ENCODE peak calls at places on chromosomes 4 and X, in six cellular contexts. One of them, this sample, is unnamed. For H3K36me3 and H3K27me3, the result is how much of the 10 kb centered on the place peaks cover.

GRCh38 chr4:87669373-87669772 is 19.3 kb downstream of the DMP1 start:
- DNase-seq in CD8-positive, alpha-beta T cell: no peak
- DNase-seq in heart right ventricle: no peak
- DNase-seq in mammary epithelial cell: no peak
- DNase-seq in psoas muscle: no peak
- DNase-seq in thyroid gland: no peak
- DNase-seq in this sample: no peak

GRCh38 chrX:132480581-132481203 is 8.1 kb downstream of the MBNL3 start:
- DNase-seq in CD8-positive, alpha-beta T cell: peak
- DNase-seq in heart right ventricle: peak
- DNase-seq in mammary epithelial cell: peak
- DNase-seq in psoas muscle: peak
- DNase-seq in thyroid gland: peak
- DNase-seq in this sample: no peak

GRCh38 chr4:39312821-39313220 is 53.3 kb downstream of the RFC1 start:
- DNase-seq in CD8-positive, alpha-beta T cell: no peak
- DNase-seq in heart right ventricle: no peak
- DNase-seq in mammary epithelial cell: no peak
- DNase-seq in psoas muscle: no peak
- DNase-seq in thyroid gland: no peak
- DNase-seq in this sample: no peak

GRCh38 chr4:2281575-2282343 is 19.9 kb upstream of the MXD4 start:
- DNase-seq in CD8-positive, alpha-beta T cell: peak
- DNase-seq in heart right ventricle: no peak
- DNase-seq in mammary epithelial cell: no peak
- DNase-seq in psoas muscle: peak
- DNase-seq in thyroid gland: no peak
- DNase-seq in this sample: no peak

GRCh38 chr4:180028682-180029081 is 2214.5 kb upstream of the TENM3 start:
- DNase-seq in CD8-positive, alpha-beta T cell: no peak
- DNase-seq in heart right ventricle: no peak
- DNase-seq in mammary epithelial cell: peak
- DNase-seq in psoas muscle: peak
- DNase-seq in thyroid gland: peak
- DNase-seq in this sample: peak

GRCh38 chrX:20361890-20362262 is 95.2 kb upstream of the RPS6KA3 start:
- DNase-seq in CD8-positive, alpha-beta T cell: no peak
- DNase-seq in heart right ventricle: no peak
- DNase-seq in mammary epithelial cell: no peak
- DNase-seq in psoas muscle: no peak
- DNase-seq in thyroid gland: peak
- DNase-seq in this sample: no peak

GRCh38 chr4:147591048-147591577 is 26.1 kb upstream of the TMEM184C start:
- DNase-seq in CD8-positive, alpha-beta T cell: no peak
- DNase-seq in heart right ventricle: no peak
- DNase-seq in mammary epithelial cell: no peak
- DNase-seq in psoas muscle: no peak
- DNase-seq in thyroid gland: no peak
- DNase-seq in this sample: no peak

GRCh38 chr4:73855406-73855805 is 2.3 kb downstream of the PF4V1 start:
- DNase-seq in CD8-positive, alpha-beta T cell: no peak
- DNase-seq in heart right ventricle: no peak
- DNase-seq in mammary epithelial cell: no peak
- DNase-seq in psoas muscle: no peak
- DNase-seq in thyroid gland: no peak
- DNase-seq in this sample: no peak

GRCh38 chr4:84070293-84070692 is 428.8 kb downstream of the NKX6-1 start:
- DNase-seq in CD8-positive, alpha-beta T cell: no peak
- DNase-seq in heart right ventricle: no peak
- DNase-seq in mammary epithelial cell: no peak
- DNase-seq in psoas muscle: no peak
- DNase-seq in thyroid gland: no peak
- DNase-seq in this sample: no peak

GRCh38 chrX:126551306-126551705 is 1.3 kb downstream of the DCAF12L1 start:
- DNase-seq in CD8-positive, alpha-beta T cell: no peak
- DNase-seq in heart right ventricle: no peak
- DNase-seq in mammary epithelial cell: no peak
- DNase-seq in psoas muscle: no peak
- DNase-seq in thyroid gland: peak
- DNase-seq in this sample: no peak

GRCh38 chr4:125303821-125304220 is 10.9 kb upstream of the FAT4 start:
- DNase-seq in CD8-positive, alpha-beta T cell: no peak
- DNase-seq in heart right ventricle: no peak
- DNase-seq in mammary epithelial cell: no peak
- DNase-seq in psoas muscle: no peak
- DNase-seq in thyroid gland: no peak
- DNase-seq in this sample: no peak

GRCh38 chr4:55358668-55359067 is 12.6 kb downstream of the SRD5A3 start:
- DNase-seq in CD8-positive, alpha-beta T cell: no peak
- DNase-seq in heart right ventricle: no peak
- DNase-seq in mammary epithelial cell: peak
- DNase-seq in psoas muscle: no peak
- DNase-seq in thyroid gland: no peak
- DNase-seq in this sample: no peak

GRCh38 chrX:153773218-153773611 is 7.6 kb upstream of the SRPK3 start:
- DNase-seq in CD8-positive, alpha-beta T cell: no peak
- DNase-seq in heart right ventricle: no peak
- DNase-seq in mammary epithelial cell: no peak
- DNase-seq in psoas muscle: no peak
- DNase-seq in thyroid gland: no peak
- DNase-seq in this sample: no peak

GRCh38 chrX:7065473-7065872 is 82.0 kb upstream of the STS start:
- DNase-seq in CD8-positive, alpha-beta T cell: no peak
- DNase-seq in heart right ventricle: no peak
- DNase-seq in mammary epithelial cell: no peak
- DNase-seq in psoas muscle: no peak
- DNase-seq in thyroid gland: no peak
- DNase-seq in this sample: no peak

GRCh38 chr4:166318810-166319525 is 445.9 kb downstream of the TLL1 start:
- DNase-seq in CD8-positive, alpha-beta T cell: no peak
- DNase-seq in heart right ventricle: no peak
- DNase-seq in mammary epithelial cell: peak
- DNase-seq in psoas muscle: no peak
- DNase-seq in thyroid gland: no peak
- DNase-seq in this sample: no peak

GRCh38 chrX:26334232-26334631 is 118.3 kb downstream of the MAGEB5 start:
- DNase-seq in CD8-positive, alpha-beta T cell: no peak
- DNase-seq in heart right ventricle: no peak
- DNase-seq in mammary epithelial cell: no peak
- DNase-seq in psoas muscle: no peak
- DNase-seq in thyroid gland: no peak
- DNase-seq in this sample: no peak

GRCh38 chrX:1391370-1391706 is 575 bp downstream of the SLC25A6 start:
- DNase-seq in CD8-positive, alpha-beta T cell: peak
- DNase-seq in heart right ventricle: no peak
- DNase-seq in mammary epithelial cell: no peak
- DNase-seq in psoas muscle: no peak
- DNase-seq in thyroid gland: no peak
- DNase-seq in this sample: peak

GRCh38 chrX:1392376-1393130 is 640 bp upstream of the SLC25A6 start:
- DNase-seq in CD8-positive, alpha-beta T cell: no peak
- DNase-seq in heart right ventricle: peak
- DNase-seq in mammary epithelial cell: peak
- DNase-seq in psoas muscle: no peak
- DNase-seq in thyroid gland: peak
- DNase-seq in this sample: no peak

GRCh38 chrX:1389993-1390285 is 2.0 kb downstream of the SLC25A6 start:
- DNase-seq in CD8-positive, alpha-beta T cell: no peak
- DNase-seq in heart right ventricle: no peak
- DNase-seq in mammary epithelial cell: no peak
- DNase-seq in psoas muscle: peak
- DNase-seq in thyroid gland: no peak
- DNase-seq in this sample: no peak

GRCh38 chrX:1390621-1391369 is 1.1 kb downstream of the SLC25A6 start:
- DNase-seq in CD8-positive, alpha-beta T cell: no peak
- DNase-seq in heart right ventricle: no peak
- DNase-seq in mammary epithelial cell: no peak
- DNase-seq in psoas muscle: peak
- DNase-seq in thyroid gland: no peak
- DNase-seq in this sample: no peak

DNA sequence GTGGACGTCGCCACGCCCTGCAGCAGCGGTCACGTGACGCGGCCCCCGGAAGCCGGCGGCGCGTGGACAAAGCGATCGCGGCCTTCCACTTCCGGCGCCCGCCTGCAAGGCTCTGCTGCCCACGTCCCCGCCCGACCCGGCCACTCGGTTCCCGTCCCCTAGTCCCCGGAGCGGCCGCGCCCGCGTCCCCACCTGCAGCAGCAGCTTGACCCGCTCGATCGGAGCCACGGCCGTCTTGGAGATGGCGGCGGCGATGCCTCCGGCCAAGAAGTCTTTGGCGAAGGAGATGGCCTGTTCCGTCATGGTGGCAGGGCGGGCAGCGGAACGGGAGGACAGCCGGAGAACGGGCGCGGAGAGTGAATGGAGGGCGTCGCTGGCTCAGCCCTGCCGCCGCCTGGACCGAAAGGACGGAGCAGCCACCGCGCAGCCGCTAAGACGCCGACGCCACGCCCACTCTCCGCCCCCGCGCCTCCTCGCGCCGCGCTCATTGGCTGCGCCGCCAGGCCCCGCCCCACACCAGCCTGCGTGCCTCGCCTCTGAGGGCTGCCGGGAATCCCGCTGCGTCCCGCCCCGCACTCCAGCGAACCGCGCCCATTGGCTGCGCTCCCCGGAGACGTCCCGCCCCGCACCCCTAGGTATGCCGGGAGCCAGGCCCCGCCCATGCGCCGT is at the start of gene SLC25A6:
- DNase-seq in CD8-positive, alpha-beta T cell: peak
- DNase-seq in heart right ventricle: peak
- DNase-seq in mammary epithelial cell: peak
- DNase-seq in psoas muscle: peak
- DNase-seq in thyroid gland: peak
- DNase-seq in this sample: peak
- H3K36me3 ChIP-seq in CD8-positive, alpha-beta T cell: under half
- H3K36me3 ChIP-seq in heart right ventricle: under half
- H3K36me3 ChIP-seq in mammary epithelial cell: under half
- H3K36me3 ChIP-seq in psoas muscle: under half
- H3K36me3 ChIP-seq in thyroid gland: under half
- H3K36me3 ChIP-seq in this sample: under half

DNA sequence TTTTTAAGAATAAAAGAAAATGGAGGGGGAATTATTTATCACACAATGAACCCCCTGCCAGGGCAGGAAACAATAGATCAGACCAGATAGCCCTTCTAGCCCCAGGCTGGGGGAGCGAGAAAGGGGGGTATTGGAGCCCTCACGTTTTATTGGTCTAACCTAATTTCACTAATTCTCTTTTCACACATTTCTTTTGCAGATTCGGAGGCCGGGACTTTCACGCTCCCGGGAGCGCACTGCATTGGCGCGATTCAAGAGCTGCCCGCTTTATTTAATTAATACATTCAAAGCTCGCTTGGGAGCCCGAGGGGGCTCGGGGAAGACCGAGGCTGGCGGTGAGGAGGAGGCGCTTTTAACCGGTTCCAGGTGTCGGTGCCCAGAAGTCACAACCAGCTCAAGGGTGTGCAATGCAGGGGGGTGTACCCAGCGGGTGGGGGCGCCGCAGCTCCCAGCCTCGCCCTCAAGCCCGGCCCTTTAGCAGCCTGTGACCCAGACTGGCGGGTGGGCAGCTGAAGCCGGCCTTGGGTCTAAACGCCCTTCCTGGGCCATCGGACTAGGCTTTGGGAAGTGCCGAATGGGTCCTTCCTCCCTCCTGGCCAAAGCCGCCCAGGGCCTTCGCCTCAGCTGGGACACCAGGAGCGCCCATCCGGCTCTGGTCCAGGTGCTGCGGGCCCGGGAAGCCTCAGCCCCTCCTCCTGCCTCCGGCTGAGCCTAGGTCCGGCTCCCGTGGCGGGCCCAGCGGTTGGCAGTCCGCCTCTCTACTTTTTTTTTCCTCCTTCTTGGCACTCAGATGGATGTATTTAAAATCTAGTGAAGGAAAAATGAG is 5.3 kb downstream of the NEUROG2 start:
- DNase-seq in CD8-positive, alpha-beta T cell: no peak
- DNase-seq in heart right ventricle: no peak
- DNase-seq in mammary epithelial cell: no peak
- DNase-seq in psoas muscle: no peak
- DNase-seq in thyroid gland: no peak
- DNase-seq in this sample: no peak
- H3K27me3 ChIP-seq in CD8-positive, alpha-beta T cell: under half
- H3K27me3 ChIP-seq in heart right ventricle: half or more
- H3K27me3 ChIP-seq in mammary epithelial cell: under half
- H3K27me3 ChIP-seq in psoas muscle: under half
- H3K27me3 ChIP-seq in thyroid gland: under half
- H3K27me3 ChIP-seq in this sample: half or more

DNA sequence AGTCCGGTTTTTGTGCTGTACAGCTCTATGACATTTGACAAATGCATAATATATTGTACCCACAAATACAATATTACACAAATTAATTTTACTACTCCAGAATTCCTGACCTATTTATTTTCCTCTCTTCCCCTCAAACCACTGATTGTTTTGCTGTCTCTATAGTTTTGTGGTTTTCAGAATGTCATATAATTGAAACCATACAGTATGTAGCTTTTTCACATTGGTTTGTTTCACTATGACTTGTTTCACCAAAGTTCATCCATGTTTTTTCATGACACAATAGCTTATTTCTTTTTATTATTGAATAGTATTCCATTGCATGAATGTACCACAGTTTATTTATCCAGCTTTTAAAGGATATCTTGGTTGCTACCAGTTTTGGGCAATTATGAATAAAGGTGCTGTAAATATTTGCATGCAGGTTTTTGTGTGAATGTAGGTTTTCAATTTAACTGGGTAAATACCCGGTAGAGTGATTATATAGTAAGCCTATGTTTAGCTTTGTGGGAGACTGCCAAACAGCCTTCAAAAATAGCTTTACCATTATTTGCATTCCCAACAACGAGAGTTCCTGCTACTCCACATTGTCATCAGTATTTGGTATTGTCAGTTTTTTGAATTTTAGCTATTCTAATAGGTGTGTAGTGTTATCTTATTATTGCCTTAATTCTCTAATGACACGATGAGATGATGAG is 25.9 kb downstream of the RNF175 start:
- DNase-seq in CD8-positive, alpha-beta T cell: no peak
- DNase-seq in heart right ventricle: no peak
- DNase-seq in mammary epithelial cell: no peak
- DNase-seq in psoas muscle: no peak
- DNase-seq in thyroid gland: no peak
- DNase-seq in this sample: no peak
- H3K27ac ChIP-seq in CD8-positive, alpha-beta T cell: no peak
- H3K27ac ChIP-seq in heart right ventricle: no peak
- H3K27ac ChIP-seq in mammary epithelial cell: no peak
- H3K27ac ChIP-seq in psoas muscle: no peak
- H3K27ac ChIP-seq in thyroid gland: no peak
- H3K27ac ChIP-seq in this sample: no peak

GRCh38 chr4:38071801-38072567 is 111.8 kb downstream of the PTTG2 start:
- DNase-seq in CD8-positive, alpha-beta T cell: no peak
- DNase-seq in heart right ventricle: no peak
- DNase-seq in mammary epithelial cell: no peak
- DNase-seq in psoas muscle: no peak
- DNase-seq in thyroid gland: no peak
- DNase-seq in this sample: no peak

GRCh38 chr4:38076153-38076669 is 116.0 kb downstream of the PTTG2 start:
- DNase-seq in CD8-positive, alpha-beta T cell: no peak
- DNase-seq in heart right ventricle: no peak
- DNase-seq in mammary epithelial cell: no peak
- DNase-seq in psoas muscle: no peak
- DNase-seq in thyroid gland: no peak
- DNase-seq in this sample: no peak

GRCh38 chr4:38075370-38076152 is 115.4 kb downstream of the PTTG2 start:
- DNase-seq in CD8-positive, alpha-beta T cell: no peak
- DNase-seq in heart right ventricle: peak
- DNase-seq in mammary epithelial cell: peak
- DNase-seq in psoas muscle: no peak
- DNase-seq in thyroid gland: no peak
- DNase-seq in this sample: no peak

GRCh38 chr4:38072578-38072977 is 112.4 kb downstream of the PTTG2 start:
- DNase-seq in CD8-positive, alpha-beta T cell: no peak
- DNase-seq in heart right ventricle: no peak
- DNase-seq in mammary epithelial cell: no peak
- DNase-seq in psoas muscle: no peak
- DNase-seq in thyroid gland: no peak
- DNase-seq in this sample: no peak

GRCh38 chr4:38073596-38074234 is 113.5 kb downstream of the PTTG2 start:
- DNase-seq in CD8-positive, alpha-beta T cell: no peak
- DNase-seq in heart right ventricle: no peak
- DNase-seq in mammary epithelial cell: no peak
- DNase-seq in psoas muscle: no peak
- DNase-seq in thyroid gland: no peak
- DNase-seq in this sample: no peak
- H3K36me3 ChIP-seq in CD8-positive, alpha-beta T cell: under half
- H3K36me3 ChIP-seq in heart right ventricle: under half
- H3K36me3 ChIP-seq in mammary epithelial cell: under half
- H3K36me3 ChIP-seq in psoas muscle: under half
- H3K36me3 ChIP-seq in thyroid gland: under half
- H3K36me3 ChIP-seq in this sample: under half

This sample was measured in iPS DF 6.9.